ENCODE peak calls at places on chromosomes 12 and 14, in seven cellular contexts. One of them, this sample, is unnamed.

GRCh38 chr12:113781415-113782198 is 184.5 kb downstream of the RBM19 start:
- DNase-seq in activated naive CD8-positive, alpha-beta T cell treated with anti-CD3 and anti-CD28 coated beads, Interleukin-2, amount 10 ng/mL, durations not matched to agents 7 days and 5 days: no peak
- DNase-seq in NCI-H1092 treated with DMSO at 0.1 percent for 48 hours: no peak
- DNase-seq in immature natural killer cell: no peak
- DNase-seq in fibroblast of villous mesenchyme: peak; percentile 92
- DNase-seq in nucleus accumbens: no peak
- DNase-seq in retinal pigment epithelial cell: no peak
- DNase-seq in this sample: no peak

GRCh38 chr12:81329088-81329487 is 251.2 kb downstream of the ACSS3 start:
- DNase-seq in fibroblast of villous mesenchyme: no peak
- DNase-seq in retinal pigment epithelial cell: no peak
- DNase-seq in nucleus accumbens: no peak
- DNase-seq in activated naive CD8-positive, alpha-beta T cell treated with anti-CD3 and anti-CD28 coated beads, Interleukin-2, amount 10 ng/mL, durations not matched to agents 7 days and 5 days: no peak
- DNase-seq in NCI-H1092 treated with DMSO at 0.1 percent for 48 hours: no peak
- DNase-seq in immature natural killer cell: no peak
- DNase-seq in this sample: no peak

GRCh38 chr14:67491741-67492504 is 3.4 kb upstream of the TMEM229B start:
- DNase-seq in activated naive CD8-positive, alpha-beta T cell treated with anti-CD3 and anti-CD28 coated beads, Interleukin-2, amount 10 ng/mL, durations not matched to agents 7 days and 5 days: no peak
- DNase-seq in nucleus accumbens: no peak
- DNase-seq in fibroblast of villous mesenchyme: no peak
- DNase-seq in retinal pigment epithelial cell: peak; percentile 55
- DNase-seq in immature natural killer cell: no peak
- DNase-seq in NCI-H1092 treated with DMSO at 0.1 percent for 48 hours: peak; percentile 98
- DNase-seq in this sample: no peak

GRCh38 chr12:10115311-10115710 is 14.7 kb downstream of the CLEC7A start:
- DNase-seq in activated naive CD8-positive, alpha-beta T cell treated with anti-CD3 and anti-CD28 coated beads, Interleukin-2, amount 10 ng/mL, durations not matched to agents 7 days and 5 days: no peak
- DNase-seq in immature natural killer cell: no peak
- DNase-seq in NCI-H1092 treated with DMSO at 0.1 percent for 48 hours: no peak
- DNase-seq in retinal pigment epithelial cell: no peak
- DNase-seq in nucleus accumbens: no peak
- DNase-seq in fibroblast of villous mesenchyme: no peak
- DNase-seq in this sample: no peak

GRCh38 chr14:68979722-68980552 is 835 bp upstream of the ACTN1 start:
- DNase-seq in NCI-H1092 treated with DMSO at 0.1 percent for 48 hours: peak; percentile 39
- DNase-seq in retinal pigment epithelial cell: no peak
- DNase-seq in immature natural killer cell: no peak
- DNase-seq in nucleus accumbens: no peak
- DNase-seq in fibroblast of villous mesenchyme: no peak
- DNase-seq in activated naive CD8-positive, alpha-beta T cell treated with anti-CD3 and anti-CD28 coated beads, Interleukin-2, amount 10 ng/mL, durations not matched to agents 7 days and 5 days: no peak
- DNase-seq in this sample: no peak

GRCh38 chr12:47889040-47889439 is 15.8 kb downstream of the VDR start:
- DNase-seq in nucleus accumbens: no peak
- DNase-seq in NCI-H1092 treated with DMSO at 0.1 percent for 48 hours: no peak
- DNase-seq in immature natural killer cell: peak; percentile 21
- DNase-seq in fibroblast of villous mesenchyme: no peak
- DNase-seq in retinal pigment epithelial cell: no peak
- DNase-seq in activated naive CD8-positive, alpha-beta T cell treated with anti-CD3 and anti-CD28 coated beads, Interleukin-2, amount 10 ng/mL, durations not matched to agents 7 days and 5 days: peak; percentile 58
- DNase-seq in this sample: no peak

GRCh38 chr12:95790025-95790911 is at the start of gene NTN4:
- DNase-seq in nucleus accumbens: no peak
- DNase-seq in retinal pigment epithelial cell: no peak
- DNase-seq in fibroblast of villous mesenchyme: peak; percentile 28
- DNase-seq in NCI-H1092 treated with DMSO at 0.1 percent for 48 hours: peak; percentile 28
- DNase-seq in immature natural killer cell: peak; percentile 10
- DNase-seq in activated naive CD8-positive, alpha-beta T cell treated with anti-CD3 and anti-CD28 coated beads, Interleukin-2, amount 10 ng/mL, durations not matched to agents 7 days and 5 days: peak; percentile 66
- DNase-seq in this sample: no peak

GRCh38 chr12:7189398-7190267 is at the start of gene PEX5:
- DNase-seq in fibroblast of villous mesenchyme: peak; percentile 93
- DNase-seq in activated naive CD8-positive, alpha-beta T cell treated with anti-CD3 and anti-CD28 coated beads, Interleukin-2, amount 10 ng/mL, durations not matched to agents 7 days and 5 days: peak; percentile 84
- DNase-seq in nucleus accumbens: peak; percentile 92
- DNase-seq in retinal pigment epithelial cell: peak; percentile 75
- DNase-seq in NCI-H1092 treated with DMSO at 0.1 percent for 48 hours: peak; percentile 87
- DNase-seq in immature natural killer cell: peak; percentile 81
- DNase-seq in this sample: peak; percentile 93

GRCh38 chr12:31491395-31491794 is 99.5 kb downstream of the DENND5B start:
- DNase-seq in retinal pigment epithelial cell: no peak
- DNase-seq in activated naive CD8-positive, alpha-beta T cell treated with anti-CD3 and anti-CD28 coated beads, Interleukin-2, amount 10 ng/mL, durations not matched to agents 7 days and 5 days: no peak
- DNase-seq in NCI-H1092 treated with DMSO at 0.1 percent for 48 hours: no peak
- DNase-seq in fibroblast of villous mesenchyme: no peak
- DNase-seq in nucleus accumbens: no peak
- DNase-seq in immature natural killer cell: no peak
- DNase-seq in this sample: no peak

GRCh38 chr12:6234214-6234613 is 34.0 kb downstream of the CD9 start:
- DNase-seq in activated naive CD8-positive, alpha-beta T cell treated with anti-CD3 and anti-CD28 coated beads, Interleukin-2, amount 10 ng/mL, durations not matched to agents 7 days and 5 days: no peak
- DNase-seq in fibroblast of villous mesenchyme: peak; percentile 27
- DNase-seq in retinal pigment epithelial cell: no peak
- DNase-seq in NCI-H1092 treated with DMSO at 0.1 percent for 48 hours: no peak
- DNase-seq in immature natural killer cell: no peak
- DNase-seq in nucleus accumbens: no peak
- DNase-seq in this sample: no peak

GRCh38 chr12:19970116-19970515 is 398.2 kb upstream of the PDE3A start:
- DNase-seq in NCI-H1092 treated with DMSO at 0.1 percent for 48 hours: no peak
- DNase-seq in activated naive CD8-positive, alpha-beta T cell treated with anti-CD3 and anti-CD28 coated beads, Interleukin-2, amount 10 ng/mL, durations not matched to agents 7 days and 5 days: no peak
- DNase-seq in fibroblast of villous mesenchyme: peak; percentile 89
- DNase-seq in nucleus accumbens: no peak
- DNase-seq in immature natural killer cell: no peak
- DNase-seq in retinal pigment epithelial cell: no peak
- DNase-seq in this sample: no peak

GRCh38 chr12:591571-592505 is 71.4 kb downstream of the NINJ2 start:
- DNase-seq in activated naive CD8-positive, alpha-beta T cell treated with anti-CD3 and anti-CD28 coated beads, Interleukin-2, amount 10 ng/mL, durations not matched to agents 7 days and 5 days: no peak
- DNase-seq in nucleus accumbens: no peak
- DNase-seq in NCI-H1092 treated with DMSO at 0.1 percent for 48 hours: no peak
- DNase-seq in immature natural killer cell: no peak
- DNase-seq in fibroblast of villous mesenchyme: no peak
- DNase-seq in retinal pigment epithelial cell: no peak
- DNase-seq in this sample: no peak

GRCh38 chr12:1853716-1854115 is 33.4 kb downstream of the LRTM2 start:
- DNase-seq in immature natural killer cell: no peak
- DNase-seq in fibroblast of villous mesenchyme: no peak
- DNase-seq in nucleus accumbens: no peak
- DNase-seq in NCI-H1092 treated with DMSO at 0.1 percent for 48 hours: no peak
- DNase-seq in retinal pigment epithelial cell: no peak
- DNase-seq in activated naive CD8-positive, alpha-beta T cell treated with anti-CD3 and anti-CD28 coated beads, Interleukin-2, amount 10 ng/mL, durations not matched to agents 7 days and 5 days: no peak
- DNase-seq in this sample: no peak

GRCh38 chr14:68210729-68211299 is 391.2 kb downstream of the RAD51B start:
- DNase-seq in retinal pigment epithelial cell: peak; percentile 78
- DNase-seq in activated naive CD8-positive, alpha-beta T cell treated with anti-CD3 and anti-CD28 coated beads, Interleukin-2, amount 10 ng/mL, durations not matched to agents 7 days and 5 days: no peak
- DNase-seq in immature natural killer cell: peak; percentile 74
- DNase-seq in nucleus accumbens: no peak
- DNase-seq in fibroblast of villous mesenchyme: peak; percentile 98
- DNase-seq in NCI-H1092 treated with DMSO at 0.1 percent for 48 hours: no peak
- DNase-seq in this sample: no peak

GRCh38 chr14:77488558-77488957 is 10.1 kb downstream of the ISM2 start:
- DNase-seq in activated naive CD8-positive, alpha-beta T cell treated with anti-CD3 and anti-CD28 coated beads, Interleukin-2, amount 10 ng/mL, durations not matched to agents 7 days and 5 days: no peak
- DNase-seq in NCI-H1092 treated with DMSO at 0.1 percent for 48 hours: no peak
- DNase-seq in fibroblast of villous mesenchyme: no peak
- DNase-seq in immature natural killer cell: no peak
- DNase-seq in nucleus accumbens: no peak
- DNase-seq in retinal pigment epithelial cell: no peak
- DNase-seq in this sample: no peak

GRCh38 chr12:82758743-82759142 is 72.0 kb downstream of the TMTC2 start:
- DNase-seq in fibroblast of villous mesenchyme: no peak
- DNase-seq in NCI-H1092 treated with DMSO at 0.1 percent for 48 hours: no peak
- DNase-seq in nucleus accumbens: no peak
- DNase-seq in activated naive CD8-positive, alpha-beta T cell treated with anti-CD3 and anti-CD28 coated beads, Interleukin-2, amount 10 ng/mL, durations not matched to agents 7 days and 5 days: no peak
- DNase-seq in retinal pigment epithelial cell: no peak
- DNase-seq in immature natural killer cell: no peak
- DNase-seq in this sample: peak; percentile 32

GRCh38 chr12:107058190-107058589 is 35.2 kb downstream of the CRY1 start:
- DNase-seq in fibroblast of villous mesenchyme: no peak
- DNase-seq in activated naive CD8-positive, alpha-beta T cell treated with anti-CD3 and anti-CD28 coated beads, Interleukin-2, amount 10 ng/mL, durations not matched to agents 7 days and 5 days: no peak
- DNase-seq in nucleus accumbens: no peak
- DNase-seq in retinal pigment epithelial cell: no peak
- DNase-seq in NCI-H1092 treated with DMSO at 0.1 percent for 48 hours: no peak
- DNase-seq in immature natural killer cell: no peak
- DNase-seq in this sample: no peak

GRCh38 chr12:50985322-50985721 is 33.0 kb downstream of the HIGD1C start:
- DNase-seq in activated naive CD8-positive, alpha-beta T cell treated with anti-CD3 and anti-CD28 coated beads, Interleukin-2, amount 10 ng/mL, durations not matched to agents 7 days and 5 days: no peak
- DNase-seq in NCI-H1092 treated with DMSO at 0.1 percent for 48 hours: no peak
- DNase-seq in fibroblast of villous mesenchyme: peak; percentile 78
- DNase-seq in retinal pigment epithelial cell: no peak
- DNase-seq in nucleus accumbens: no peak
- DNase-seq in immature natural killer cell: no peak
- DNase-seq in this sample: no peak

GRCh38 chr12:90261283-90261682 is 552.6 kb upstream of the ATP2B1 start:
- DNase-seq in immature natural killer cell: no peak
- DNase-seq in retinal pigment epithelial cell: no peak
- DNase-seq in NCI-H1092 treated with DMSO at 0.1 percent for 48 hours: no peak
- DNase-seq in nucleus accumbens: no peak
- DNase-seq in activated naive CD8-positive, alpha-beta T cell treated with anti-CD3 and anti-CD28 coated beads, Interleukin-2, amount 10 ng/mL, durations not matched to agents 7 days and 5 days: no peak
- DNase-seq in fibroblast of villous mesenchyme: peak; percentile 4
- DNase-seq in this sample: no peak

GRCh38 chr12:58268080-58268479 is 326.7 kb downstream of the ATP23 start:
- DNase-seq in NCI-H1092 treated with DMSO at 0.1 percent for 48 hours: no peak
- DNase-seq in activated naive CD8-positive, alpha-beta T cell treated with anti-CD3 and anti-CD28 coated beads, Interleukin-2, amount 10 ng/mL, durations not matched to agents 7 days and 5 days: no peak
- DNase-seq in immature natural killer cell: no peak
- DNase-seq in fibroblast of villous mesenchyme: no peak
- DNase-seq in nucleus accumbens: no peak
- DNase-seq in retinal pigment epithelial cell: no peak
- DNase-seq in this sample: no peak

GRCh38 chr12:11719678-11720099 is 70.2 kb downstream of the ETV6 start:
- DNase-seq in fibroblast of villous mesenchyme: peak; percentile 92
- DNase-seq in retinal pigment epithelial cell: peak; percentile 43
- DNase-seq in nucleus accumbens: peak; percentile 21
- DNase-seq in activated naive CD8-positive, alpha-beta T cell treated with anti-CD3 and anti-CD28 coated beads, Interleukin-2, amount 10 ng/mL, durations not matched to agents 7 days and 5 days: no peak
- DNase-seq in NCI-H1092 treated with DMSO at 0.1 percent for 48 hours: no peak
- DNase-seq in immature natural killer cell: no peak
- DNase-seq in this sample: no peak

GRCh38 chr12:124593176-124593575 is 25.8 kb upstream of the NCOR2 start:
- DNase-seq in retinal pigment epithelial cell: no peak
- DNase-seq in activated naive CD8-positive, alpha-beta T cell treated with anti-CD3 and anti-CD28 coated beads, Interleukin-2, amount 10 ng/mL, durations not matched to agents 7 days and 5 days: no peak
- DNase-seq in nucleus accumbens: no peak
- DNase-seq in fibroblast of villous mesenchyme: no peak
- DNase-seq in immature natural killer cell: no peak
- DNase-seq in NCI-H1092 treated with DMSO at 0.1 percent for 48 hours: no peak
- DNase-seq in this sample: no peak

GRCh38 chr14:54566410-54567223 is at the start of gene SAMD4A:
- DNase-seq in retinal pigment epithelial cell: peak; percentile 56
- DNase-seq in activated naive CD8-positive, alpha-beta T cell treated with anti-CD3 and anti-CD28 coated beads, Interleukin-2, amount 10 ng/mL, durations not matched to agents 7 days and 5 days: peak; percentile 72
- DNase-seq in NCI-H1092 treated with DMSO at 0.1 percent for 48 hours: peak; percentile 41
- DNase-seq in fibroblast of villous mesenchyme: peak; percentile 91
- DNase-seq in immature natural killer cell: peak; percentile 32
- DNase-seq in nucleus accumbens: peak; percentile 71
- DNase-seq in this sample: peak; percentile 80

GRCh38 chr12:125533434-125534029 is 468.3 kb downstream of the AACS start:
- DNase-seq in immature natural killer cell: no peak
- DNase-seq in retinal pigment epithelial cell: no peak
- DNase-seq in fibroblast of villous mesenchyme: peak; percentile 2
- DNase-seq in activated naive CD8-positive, alpha-beta T cell treated with anti-CD3 and anti-CD28 coated beads, Interleukin-2, amount 10 ng/mL, durations not matched to agents 7 days and 5 days: peak; percentile 46
- DNase-seq in nucleus accumbens: peak; percentile 70
- DNase-seq in NCI-H1092 treated with DMSO at 0.1 percent for 48 hours: peak; percentile 13
- DNase-seq in this sample: no peak

GRCh38 chr14:91055016-91055415 is 5.4 kb downstream of the RPS6KA5 start:
- DNase-seq in retinal pigment epithelial cell: no peak
- DNase-seq in NCI-H1092 treated with DMSO at 0.1 percent for 48 hours: no peak
- DNase-seq in activated naive CD8-positive, alpha-beta T cell treated with anti-CD3 and anti-CD28 coated beads, Interleukin-2, amount 10 ng/mL, durations not matched to agents 7 days and 5 days: no peak
- DNase-seq in nucleus accumbens: no peak
- DNase-seq in immature natural killer cell: no peak
- DNase-seq in fibroblast of villous mesenchyme: no peak
- DNase-seq in this sample: no peak

GRCh38 chr14:23063601-23064000 is 6.3 kb upstream of the CDH24 start:
- DNase-seq in nucleus accumbens: no peak
- DNase-seq in retinal pigment epithelial cell: no peak
- DNase-seq in NCI-H1092 treated with DMSO at 0.1 percent for 48 hours: no peak
- DNase-seq in immature natural killer cell: no peak
- DNase-seq in activated naive CD8-positive, alpha-beta T cell treated with anti-CD3 and anti-CD28 coated beads, Interleukin-2, amount 10 ng/mL, durations not matched to agents 7 days and 5 days: no peak
- DNase-seq in fibroblast of villous mesenchyme: no peak
- DNase-seq in this sample: no peak

GRCh38 chr12:27229367-27229766 is 14.7 kb upstream of the STK38L start:
- DNase-seq in immature natural killer cell: no peak
- DNase-seq in activated naive CD8-positive, alpha-beta T cell treated with anti-CD3 and anti-CD28 coated beads, Interleukin-2, amount 10 ng/mL, durations not matched to agents 7 days and 5 days: no peak
- DNase-seq in fibroblast of villous mesenchyme: no peak
- DNase-seq in retinal pigment epithelial cell: no peak
- DNase-seq in NCI-H1092 treated with DMSO at 0.1 percent for 48 hours: no peak
- DNase-seq in nucleus accumbens: no peak
- DNase-seq in this sample: no peak

GRCh38 chr14:77390188-77390587 is 13.0 kb downstream of the SAMD15 start:
- DNase-seq in activated naive CD8-positive, alpha-beta T cell treated with anti-CD3 and anti-CD28 coated beads, Interleukin-2, amount 10 ng/mL, durations not matched to agents 7 days and 5 days: no peak
- DNase-seq in immature natural killer cell: no peak
- DNase-seq in retinal pigment epithelial cell: no peak
- DNase-seq in fibroblast of villous mesenchyme: no peak
- DNase-seq in NCI-H1092 treated with DMSO at 0.1 percent for 48 hours: no peak
- DNase-seq in nucleus accumbens: no peak
- DNase-seq in this sample: no peak

GRCh38 chr14:100317897-100318808 is 5.0 kb upstream of the SLC25A47 start:
- DNase-seq in retinal pigment epithelial cell: no peak
- DNase-seq in nucleus accumbens: peak; percentile 30
- DNase-seq in immature natural killer cell: peak; percentile 64
- DNase-seq in activated naive CD8-positive, alpha-beta T cell treated with anti-CD3 and anti-CD28 coated beads, Interleukin-2, amount 10 ng/mL, durations not matched to agents 7 days and 5 days: peak; percentile 83
- DNase-seq in fibroblast of villous mesenchyme: peak; percentile 55
- DNase-seq in NCI-H1092 treated with DMSO at 0.1 percent for 48 hours: no peak
- DNase-seq in this sample: peak; percentile 54

GRCh38 chr12:45302621-45303020 is 86.7 kb downstream of the ANO6 start:
- DNase-seq in nucleus accumbens: no peak
- DNase-seq in NCI-H1092 treated with DMSO at 0.1 percent for 48 hours: no peak
- DNase-seq in fibroblast of villous mesenchyme: no peak
- DNase-seq in retinal pigment epithelial cell: no peak
- DNase-seq in activated naive CD8-positive, alpha-beta T cell treated with anti-CD3 and anti-CD28 coated beads, Interleukin-2, amount 10 ng/mL, durations not matched to agents 7 days and 5 days: no peak
- DNase-seq in immature natural killer cell: no peak
- DNase-seq in this sample: no peak

GRCh38 chr12:5783274-5783920 is 161.7 kb downstream of the ANO2 start:
- DNase-seq in retinal pigment epithelial cell: no peak
- DNase-seq in NCI-H1092 treated with DMSO at 0.1 percent for 48 hours: no peak
- DNase-seq in activated naive CD8-positive, alpha-beta T cell treated with anti-CD3 and anti-CD28 coated beads, Interleukin-2, amount 10 ng/mL, durations not matched to agents 7 days and 5 days: no peak
- DNase-seq in fibroblast of villous mesenchyme: no peak
- DNase-seq in immature natural killer cell: no peak
- DNase-seq in nucleus accumbens: no peak
- DNase-seq in this sample: no peak

GRCh38 chr12:80472912-80473500 is 29.0 kb downstream of the PTPRQ start:
- DNase-seq in activated naive CD8-positive, alpha-beta T cell treated with anti-CD3 and anti-CD28 coated beads, Interleukin-2, amount 10 ng/mL, durations not matched to agents 7 days and 5 days: no peak
- DNase-seq in NCI-H1092 treated with DMSO at 0.1 percent for 48 hours: peak; percentile 9
- DNase-seq in immature natural killer cell: no peak
- DNase-seq in retinal pigment epithelial cell: peak; percentile 49
- DNase-seq in nucleus accumbens: no peak
- DNase-seq in fibroblast of villous mesenchyme: peak; percentile 78
- DNase-seq in this sample: no peak

GRCh38 chr14:80867091-80867490 is 74.4 kb downstream of the CEP128 start:
- DNase-seq in NCI-H1092 treated with DMSO at 0.1 percent for 48 hours: no peak
- DNase-seq in fibroblast of villous mesenchyme: no peak
- DNase-seq in immature natural killer cell: no peak
- DNase-seq in retinal pigment epithelial cell: no peak
- DNase-seq in activated naive CD8-positive, alpha-beta T cell treated with anti-CD3 and anti-CD28 coated beads, Interleukin-2, amount 10 ng/mL, durations not matched to agents 7 days and 5 days: no peak
- DNase-seq in nucleus accumbens: no peak
- DNase-seq in this sample: no peak

GRCh38 chr12:46179693-46180452 is 89.0 kb downstream of the SLC38A1 start:
- DNase-seq in fibroblast of villous mesenchyme: no peak
- DNase-seq in immature natural killer cell: no peak
- DNase-seq in activated naive CD8-positive, alpha-beta T cell treated with anti-CD3 and anti-CD28 coated beads, Interleukin-2, amount 10 ng/mL, durations not matched to agents 7 days and 5 days: no peak
- DNase-seq in nucleus accumbens: no peak
- DNase-seq in retinal pigment epithelial cell: no peak
- DNase-seq in NCI-H1092 treated with DMSO at 0.1 percent for 48 hours: no peak
- DNase-seq in this sample: no peak

GRCh38 chr14:30921305-30921704 is 46.9 kb downstream of the COCH start:
- DNase-seq in NCI-H1092 treated with DMSO at 0.1 percent for 48 hours: no peak
- DNase-seq in nucleus accumbens: no peak
- DNase-seq in immature natural killer cell: no peak
- DNase-seq in retinal pigment epithelial cell: no peak
- DNase-seq in activated naive CD8-positive, alpha-beta T cell treated with anti-CD3 and anti-CD28 coated beads, Interleukin-2, amount 10 ng/mL, durations not matched to agents 7 days and 5 days: no peak
- DNase-seq in fibroblast of villous mesenchyme: peak; percentile 39
- DNase-seq in this sample: no peak

GRCh38 chr12:90199008-90199407 is 490.4 kb upstream of the ATP2B1 start:
- DNase-seq in activated naive CD8-positive, alpha-beta T cell treated with anti-CD3 and anti-CD28 coated beads, Interleukin-2, amount 10 ng/mL, durations not matched to agents 7 days and 5 days: no peak
- DNase-seq in NCI-H1092 treated with DMSO at 0.1 percent for 48 hours: no peak
- DNase-seq in fibroblast of villous mesenchyme: no peak
- DNase-seq in nucleus accumbens: no peak
- DNase-seq in immature natural killer cell: no peak
- DNase-seq in retinal pigment epithelial cell: no peak
- DNase-seq in this sample: no peak